ENCODE peak calls at places on chromosomes 7 and 10, in six cellular contexts. One of them, this sample, is unnamed.
A peak's percentile ranks its signal among the peaks of the same experiment; 100 is the strongest.

GRCh38 chr7:148676291-148676690 is 22.4 kb upstream of the CUL1 start:
- DNase-seq in PC-3: no peak
- DNase-seq in GM23338: no peak
- DNase-seq in astrocyte: no peak
- DNase-seq in HCT116: no peak
- DNase-seq in GM23248: no peak
- DNase-seq in this sample: no peak

GRCh38 chr7:39589323-39590111 is 23.3 kb downstream of the YAE1 start:
- DNase-seq in PC-3: peak; percentile 88
- DNase-seq in GM23338: peak; percentile 78
- DNase-seq in astrocyte: peak; percentile 96
- DNase-seq in HCT116: peak; percentile 79
- DNase-seq in GM23248: peak; percentile 87
- DNase-seq in this sample: peak; percentile 95

GRCh38 chr7:30927040-30927439 is 15.4 kb downstream of the AQP1 start:
- DNase-seq in PC-3: no peak
- DNase-seq in GM23338: no peak
- DNase-seq in astrocyte: no peak
- DNase-seq in HCT116: no peak
- DNase-seq in GM23248: no peak
- DNase-seq in this sample: no peak

GRCh38 chr10:75987610-75988009 is 556.2 kb downstream of the LRMDA start:
- DNase-seq in PC-3: peak; percentile 92
- DNase-seq in GM23338: no peak
- DNase-seq in astrocyte: peak; percentile 44
- DNase-seq in HCT116: no peak
- DNase-seq in GM23248: peak; percentile 83
- DNase-seq in this sample: peak; percentile 11

GRCh38 chr7:94325121-94325475 is 69.6 kb upstream of the COL1A2 start:
- DNase-seq in PC-3: no peak
- DNase-seq in GM23338: no peak
- DNase-seq in astrocyte: no peak
- DNase-seq in HCT116: no peak
- DNase-seq in GM23248: peak; percentile 60
- DNase-seq in this sample: no peak

GRCh38 chr7:99928994-99929729 is at the start of gene GJC3:
- DNase-seq in PC-3: peak; percentile 59
- DNase-seq in GM23338: peak; percentile 84
- DNase-seq in astrocyte: peak; percentile 23
- DNase-seq in HCT116: peak; percentile 49
- DNase-seq in GM23248: peak; percentile 78
- DNase-seq in this sample: peak; percentile 59

GRCh38 chr10:78726171-78726570 is 342.6 kb upstream of the ZMIZ1 start:
- DNase-seq in PC-3: no peak
- DNase-seq in GM23338: no peak
- DNase-seq in astrocyte: no peak
- DNase-seq in HCT116: no peak
- DNase-seq in GM23248: no peak
- DNase-seq in this sample: no peak

GRCh38 chr7:82534687-82535086 is 91.1 kb upstream of the CACNA2D1 start:
- DNase-seq in PC-3: peak; percentile 74
- DNase-seq in GM23338: no peak
- DNase-seq in astrocyte: peak; percentile 48
- DNase-seq in HCT116: peak; percentile 10
- DNase-seq in GM23248: peak; percentile 79
- DNase-seq in this sample: peak; percentile 52

GRCh38 chr10:71254834-71255539 is 42.6 kb downstream of the UNC5B start:
- DNase-seq in PC-3: no peak
- DNase-seq in GM23338: no peak
- DNase-seq in astrocyte: no peak
- DNase-seq in HCT116: no peak
- DNase-seq in GM23248: no peak
- DNase-seq in this sample: no peak

GRCh38 chr7:47293884-47294568 is 287.9 kb downstream of the TNS3 start:
- DNase-seq in PC-3: no peak
- DNase-seq in GM23338: no peak
- DNase-seq in astrocyte: no peak
- DNase-seq in HCT116: no peak
- DNase-seq in GM23248: peak; percentile 77
- DNase-seq in this sample: no peak

GRCh38 chr10:100037758-100038315 is 28.1 kb upstream of the DNMBP start:
- DNase-seq in PC-3: peak; percentile 61
- DNase-seq in GM23338: no peak
- DNase-seq in astrocyte: no peak
- DNase-seq in HCT116: no peak
- DNase-seq in GM23248: no peak
- DNase-seq in this sample: peak; percentile 19

GRCh38 chr7:139066315-139066714 is 30.5 kb upstream of the ZC3HAV1L start:
- DNase-seq in PC-3: no peak
- DNase-seq in GM23338: no peak
- DNase-seq in astrocyte: no peak
- DNase-seq in HCT116: no peak
- DNase-seq in GM23248: no peak
- DNase-seq in this sample: no peak

GRCh38 chr7:98733036-98733435 is 116.0 kb downstream of the NPTX2 start:
- DNase-seq in PC-3: peak; percentile 78
- DNase-seq in GM23338: peak; percentile 93
- DNase-seq in astrocyte: no peak
- DNase-seq in HCT116: peak; percentile 85
- DNase-seq in GM23248: peak; percentile 30
- DNase-seq in this sample: peak; percentile 20

GRCh38 chr7:7902845-7903244 is 65.8 kb upstream of the GLCCI1 start:
- DNase-seq in PC-3: no peak
- DNase-seq in GM23338: no peak
- DNase-seq in astrocyte: no peak
- DNase-seq in HCT116: no peak
- DNase-seq in GM23248: no peak
- DNase-seq in this sample: no peak

GRCh38 chr7:113366122-113366521 is 247.8 kb upstream of the SMIM30 start:
- DNase-seq in PC-3: no peak
- DNase-seq in GM23338: peak; percentile 58
- DNase-seq in astrocyte: no peak
- DNase-seq in HCT116: no peak
- DNase-seq in GM23248: no peak
- DNase-seq in this sample: no peak

GRCh38 chr7:14839307-14839706 is 63.2 kb downstream of the DGKB start:
- DNase-seq in PC-3: no peak
- DNase-seq in GM23338: no peak
- DNase-seq in astrocyte: no peak
- DNase-seq in HCT116: no peak
- DNase-seq in GM23248: no peak
- DNase-seq in this sample: no peak

GRCh38 chr7:74526780-74527179 is 73.1 kb downstream of the GTF2IRD1 start:
- DNase-seq in PC-3: no peak
- DNase-seq in GM23338: no peak
- DNase-seq in astrocyte: no peak
- DNase-seq in HCT116: no peak
- DNase-seq in GM23248: no peak
- DNase-seq in this sample: no peak

GRCh38 chr7:1842321-1843221 is 172.5 kb downstream of the ELFN1 start:
- DNase-seq in PC-3: no peak
- DNase-seq in GM23338: peak; percentile 41
- DNase-seq in astrocyte: no peak
- DNase-seq in HCT116: no peak
- DNase-seq in GM23248: no peak
- DNase-seq in this sample: no peak

GRCh38 chr10:89633484-89633883 is 11.6 kb downstream of the PANK1 start:
- DNase-seq in PC-3: peak; percentile 67
- DNase-seq in GM23338: no peak
- DNase-seq in astrocyte: peak; percentile 81
- DNase-seq in HCT116: no peak
- DNase-seq in GM23248: peak; percentile 76
- DNase-seq in this sample: peak; percentile 79

GRCh38 chr7:6917258-6917657 is 91.2 kb upstream of the CCZ1B start:
- DNase-seq in PC-3: no peak
- DNase-seq in GM23338: no peak
- DNase-seq in astrocyte: no peak
- DNase-seq in HCT116: no peak
- DNase-seq in GM23248: no peak
- DNase-seq in this sample: no peak

GRCh38 chr7:144137501-144137900 is 14.5 kb downstream of the OR2A14 start:
- DNase-seq in PC-3: no peak
- DNase-seq in GM23338: no peak
- DNase-seq in astrocyte: no peak
- DNase-seq in HCT116: no peak
- DNase-seq in GM23248: peak; percentile 3
- DNase-seq in this sample: no peak

DNA sequence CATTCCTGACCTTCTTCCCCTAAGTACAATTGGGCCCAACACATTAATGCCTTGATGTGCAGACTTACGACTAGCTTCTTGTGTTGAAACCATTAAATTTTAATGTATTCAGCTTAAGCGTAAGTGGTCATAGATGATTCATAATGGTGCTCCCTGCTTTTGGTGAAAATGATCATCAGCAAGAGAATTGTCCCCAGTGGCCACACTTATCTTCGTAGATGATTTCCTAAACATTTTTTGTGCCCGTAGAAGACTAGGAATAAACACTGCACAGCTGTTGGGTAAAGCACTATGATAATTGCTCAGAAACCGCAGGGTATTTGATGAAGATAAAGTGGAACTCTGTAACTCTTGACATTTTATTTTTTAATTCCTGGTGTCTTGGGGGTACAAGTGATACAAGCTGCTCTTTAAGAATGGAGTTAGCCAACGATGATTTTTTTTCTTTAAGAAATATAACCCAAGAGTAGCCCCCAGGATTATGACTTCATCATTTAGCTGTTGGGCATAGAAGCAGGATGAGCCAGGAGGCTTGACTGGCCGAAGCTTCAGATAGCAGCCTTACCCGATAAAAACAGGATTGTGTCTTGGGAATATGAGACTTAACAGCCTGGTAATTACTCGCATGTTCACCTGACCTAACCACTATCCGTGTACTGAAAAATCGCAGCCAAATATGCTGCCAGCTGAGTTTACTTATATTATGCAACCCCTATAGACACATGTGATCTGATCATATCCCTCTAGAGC is 346.2 kb upstream of the BMPER start:
- DNase-seq in PC-3: no peak
- DNase-seq in GM23338: no peak
- DNase-seq in astrocyte: no peak
- DNase-seq in HCT116: no peak
- DNase-seq in GM23248: no peak
- DNase-seq in this sample: no peak
- H3K27ac ChIP-seq in PC-3: no peak overlapping the region
- H3K27ac ChIP-seq in GM23338: no peak overlapping the region
- H3K27ac ChIP-seq in astrocyte: no peak overlapping the region
- H3K27ac ChIP-seq in HCT116: no peak overlapping the region
- H3K27ac ChIP-seq in GM23248: no peak overlapping the region
- H3K27ac ChIP-seq in this sample: no peak overlapping the region

GRCh38 chr7:102252373-102252982 is 34.2 kb upstream of the SH2B2 start:
- DNase-seq in PC-3: no peak
- DNase-seq in GM23338: no peak
- DNase-seq in astrocyte: no peak
- DNase-seq in HCT116: no peak
- DNase-seq in GM23248: no peak
- DNase-seq in this sample: no peak

GRCh38 chr7:102254521-102254920 is 32.1 kb upstream of the SH2B2 start:
- DNase-seq in PC-3: no peak
- DNase-seq in GM23338: no peak
- DNase-seq in astrocyte: no peak
- DNase-seq in HCT116: no peak
- DNase-seq in GM23248: no peak
- DNase-seq in this sample: no peak

GRCh38 chr7:102253973-102254370 is 32.7 kb upstream of the SH2B2 start:
- DNase-seq in PC-3: no peak
- DNase-seq in GM23338: no peak
- DNase-seq in astrocyte: no peak
- DNase-seq in HCT116: no peak
- DNase-seq in GM23248: no peak
- DNase-seq in this sample: no peak

GRCh38 chr7:102251531-102252372 is 34.9 kb upstream of the SH2B2 start:
- DNase-seq in PC-3: no peak
- DNase-seq in GM23338: no peak
- DNase-seq in astrocyte: no peak
- DNase-seq in HCT116: no peak
- DNase-seq in GM23248: no peak
- DNase-seq in this sample: no peak

GRCh38 chr7:102253076-102253972 is 33.3 kb upstream of the SH2B2 start:
- DNase-seq in PC-3: no peak
- DNase-seq in GM23338: no peak
- DNase-seq in astrocyte: no peak
- DNase-seq in HCT116: no peak
- DNase-seq in GM23248: no peak
- DNase-seq in this sample: no peak
- H3K4me2 ChIP-seq in PC-3: no peak overlapping the region
- H3K4me2 ChIP-seq in GM23338: no peak overlapping the region
- H3K4me2 ChIP-seq in astrocyte: no peak overlapping the region
- H3K4me2 ChIP-seq in HCT116: no peak overlapping the region
- H3K4me2 ChIP-seq in GM23248: no peak overlapping the region
- H3K4me2 ChIP-seq in this sample: no peak overlapping the region

GRCh38 chr10:3361640-3362039 is 189.1 kb upstream of the PITRM1 start:
- DNase-seq in PC-3: no peak
- DNase-seq in GM23338: no peak
- DNase-seq in astrocyte: no peak
- DNase-seq in HCT116: no peak
- DNase-seq in GM23248: no peak
- DNase-seq in this sample: no peak
- H3K27ac ChIP-seq in PC-3: no peak overlapping the region
- H3K27ac ChIP-seq in GM23338: no peak overlapping the region
- H3K27ac ChIP-seq in astrocyte: no peak overlapping the region
- H3K27ac ChIP-seq in HCT116: no peak overlapping the region
- H3K27ac ChIP-seq in GM23248: no peak overlapping the region
- H3K27ac ChIP-seq in this sample: no peak overlapping the region

DNA sequence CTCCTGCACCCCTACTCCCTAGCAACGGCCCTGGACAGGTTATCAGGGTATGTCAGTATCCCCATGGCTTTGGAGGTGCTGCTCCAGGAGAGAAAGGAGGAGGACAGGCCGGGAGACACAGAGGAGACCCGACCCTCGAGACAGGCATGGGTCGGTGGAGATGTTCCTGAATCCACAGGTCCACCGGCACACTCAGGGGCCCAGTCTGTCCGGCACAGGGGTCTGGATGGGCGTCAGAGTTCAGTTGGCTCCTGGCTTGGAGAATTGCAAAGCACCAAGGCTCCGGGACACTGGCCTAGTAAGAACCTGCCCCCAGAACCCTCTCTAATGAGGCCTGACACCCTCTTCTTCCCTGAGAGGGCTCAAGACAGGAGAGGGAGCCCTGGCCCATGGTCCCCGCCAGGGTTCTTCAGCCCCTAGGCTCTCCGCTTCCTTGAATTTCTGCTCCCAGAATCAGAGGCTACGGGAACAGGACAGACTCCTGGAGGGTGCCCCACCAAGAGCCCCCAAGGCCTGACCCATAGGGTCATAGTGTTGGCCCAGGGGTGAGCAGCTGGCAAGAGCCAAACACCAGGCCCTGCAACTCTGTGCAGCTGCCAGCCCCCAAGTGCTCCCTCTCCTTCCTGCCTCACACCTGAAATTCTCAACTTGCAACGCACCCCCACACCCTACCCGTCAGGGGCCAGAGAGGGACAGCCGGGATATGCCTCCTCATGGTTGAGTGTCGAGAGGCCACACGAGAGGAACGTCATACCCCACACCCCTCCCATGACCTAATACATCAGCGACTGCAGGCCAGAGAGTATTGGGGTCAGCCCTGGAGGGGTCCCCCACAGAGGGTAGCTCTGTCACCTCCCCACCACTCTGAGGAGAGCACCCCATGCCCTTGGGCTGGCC is 5.5 kb upstream of the IRF5 start:
- DNase-seq in PC-3: no peak
- DNase-seq in GM23338: no peak
- DNase-seq in astrocyte: no peak
- DNase-seq in HCT116: no peak
- DNase-seq in GM23248: no peak
- DNase-seq in this sample: no peak
- H3K4me2 ChIP-seq in PC-3: no peak overlapping the region
- H3K4me2 ChIP-seq in GM23338: no peak overlapping the region
- H3K4me2 ChIP-seq in astrocyte: no peak overlapping the region
- H3K4me2 ChIP-seq in HCT116: no peak overlapping the region
- H3K4me2 ChIP-seq in GM23248: no peak overlapping the region
- H3K4me2 ChIP-seq in this sample: no peak overlapping the region

This sample was measured in mammary epithelial cell.